ENCODE peak calls at places on chromosome 11, in four cellular contexts. One of them, this sample, is unnamed. For H3K4me1, the result is how much of the 10 kb centered on the place peaks cover.

GRCh38 chr11:56659755-56660154 is 3.7 kb upstream of the OR5AR1 start:
- DNase-seq in DND-41: no peak
- DNase-seq in K562: no peak
- DNase-seq in A549: no peak
- DNase-seq in this sample: no peak

GRCh38 chr11:122022646-122023045 is 93.4 kb downstream of the BLID start:
- DNase-seq in A549: no peak
- DNase-seq in K562: no peak
- DNase-seq in DND-41: no peak
- DNase-seq in this sample: no peak

GRCh38 chr11:26230021-26230420 is 101.9 kb upstream of the ANO3 start:
- DNase-seq in K562: no peak
- DNase-seq in DND-41: no peak
- DNase-seq in A549: no peak
- DNase-seq in this sample: no peak

GRCh38 chr11:96045622-96046456 is 121.9 kb upstream of the MTMR2 start:
- DNase-seq in A549: no peak
- DNase-seq in K562: no peak
- DNase-seq in DND-41: no peak
- DNase-seq in this sample: no peak

GRCh38 chr11:13826505-13827278 is 135.8 kb upstream of the SPON1 start:
- DNase-seq in K562: peak
- DNase-seq in DND-41: no peak
- DNase-seq in A549: no peak
- DNase-seq in this sample: no peak

GRCh38 chr11:103436131-103436770 is 327.0 kb downstream of the DYNC2H1 start:
- DNase-seq in DND-41: no peak
- DNase-seq in K562: no peak
- DNase-seq in A549: no peak
- DNase-seq in this sample: no peak

GRCh38 chr11:5891216-5891800 is 1.7 kb upstream of the OR52E5 start:
- DNase-seq in K562: peak
- DNase-seq in A549: peak
- DNase-seq in DND-41: no peak
- DNase-seq in this sample: peak

GRCh38 chr11:64415286-64415685 is 56.3 kb downstream of the RPS6KA4 start:
- DNase-seq in K562: no peak
- DNase-seq in DND-41: no peak
- DNase-seq in A549: no peak
- DNase-seq in this sample: no peak

GRCh38 chr11:25163421-25163820 is 666.6 kb downstream of the LUZP2 start:
- DNase-seq in A549: no peak
- DNase-seq in K562: no peak
- DNase-seq in DND-41: no peak
- DNase-seq in this sample: no peak

GRCh38 chr11:12174145-12175143 is 64.1 kb downstream of the MICAL2 start:
- DNase-seq in DND-41: no peak
- DNase-seq in A549: no peak
- DNase-seq in K562: no peak
- DNase-seq in this sample: peak

GRCh38 chr11:118643142-118643994 is 36.0 kb downstream of the PHLDB1 start:
- DNase-seq in A549: no peak
- DNase-seq in K562: peak
- DNase-seq in DND-41: no peak
- DNase-seq in this sample: no peak

GRCh38 chr11:118842369-118842768 is 41.3 kb upstream of the CXCR5 start:
- DNase-seq in A549: no peak
- DNase-seq in K562: no peak
- DNase-seq in DND-41: no peak
- DNase-seq in this sample: no peak

GRCh38 chr11:62705880-62706831 is 1.1 kb downstream of the BSCL2 start:
- DNase-seq in K562: peak
- DNase-seq in A549: peak
- DNase-seq in DND-41: peak
- DNase-seq in this sample: peak

GRCh38 chr11:76740772-76741171 is 42.4 kb upstream of the TSKU start:
- DNase-seq in K562: peak
- DNase-seq in DND-41: no peak
- DNase-seq in A549: no peak
- DNase-seq in this sample: no peak

GRCh38 chr11:113596658-113597057 is 109.5 kb downstream of the TMPRSS5 start:
- DNase-seq in DND-41: no peak
- DNase-seq in K562: no peak
- DNase-seq in A549: no peak
- DNase-seq in this sample: no peak

GRCh38 chr11:131932584-131933360 is 562.4 kb downstream of the NTM start:
- DNase-seq in K562: no peak
- DNase-seq in A549: no peak
- DNase-seq in DND-41: no peak
- DNase-seq in this sample: no peak

GRCh38 chr11:73461335-73461840 is 85.2 kb downstream of the RELT start:
- DNase-seq in K562: no peak
- DNase-seq in A549: no peak
- DNase-seq in DND-41: no peak
- DNase-seq in this sample: no peak

GRCh38 chr11:124944565-124944964 is 8.7 kb upstream of the HEPACAM start:
- DNase-seq in K562: no peak
- DNase-seq in DND-41: no peak
- DNase-seq in A549: no peak
- DNase-seq in this sample: no peak
- H3K4me1 ChIP-seq in K562: under half
- H3K4me1 ChIP-seq in DND-41: under half
- H3K4me1 ChIP-seq in A549: under half
- H3K4me1 ChIP-seq in this sample: under half

GRCh38 chr11:117204283-117205080 is 5.3 kb downstream of the TAGLN start:
- DNase-seq in A549: no peak
- DNase-seq in DND-41: no peak
- DNase-seq in K562: no peak
- DNase-seq in this sample: no peak
- H3K4me3 ChIP-seq in A549: no peak
- H3K4me3 ChIP-seq in DND-41: no peak
- H3K4me3 ChIP-seq in K562: no peak
- H3K4me3 ChIP-seq in this sample: no peak

DNA sequence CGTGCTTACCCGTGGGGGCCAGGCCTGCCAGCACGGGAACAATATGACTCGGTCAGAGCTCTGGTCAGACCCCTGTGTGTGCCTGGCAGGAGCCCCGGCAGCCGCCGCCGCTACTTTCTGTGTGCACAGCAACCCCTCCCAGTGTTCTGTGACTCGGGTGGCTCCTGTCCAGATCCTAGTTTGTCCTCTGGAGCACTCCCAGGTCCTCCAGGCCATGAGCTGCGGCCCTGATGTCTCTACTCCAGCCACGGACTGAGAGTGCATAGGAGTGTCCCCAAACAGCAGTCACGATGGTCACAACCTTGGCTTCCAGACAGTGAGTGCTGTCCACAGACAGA is 3.2 kb downstream of the NDUFS8 start:
- DNase-seq in K562: no peak
- DNase-seq in A549: no peak
- DNase-seq in DND-41: no peak
- DNase-seq in this sample: no peak
- H3K4me1 ChIP-seq in K562: under half
- H3K4me1 ChIP-seq in A549: half or more
- H3K4me1 ChIP-seq in DND-41: under half
- H3K4me1 ChIP-seq in this sample: under half

GRCh38 chr11:126702165-126702738 is 298.3 kb downstream of the KIRREL3 start:
- DNase-seq in DND-41: no peak
- DNase-seq in K562: no peak
- DNase-seq in A549: no peak
- DNase-seq in this sample: no peak
- H3K4me3 ChIP-seq in DND-41: no peak
- H3K4me3 ChIP-seq in K562: no peak
- H3K4me3 ChIP-seq in A549: no peak
- H3K4me3 ChIP-seq in this sample: no peak

GRCh38 chr11:65915821-65916251 is 3.0 kb downstream of the C11orf68 start:
- DNase-seq in A549: peak
- DNase-seq in DND-41: no peak
- DNase-seq in K562: peak
- DNase-seq in this sample: no peak
- H3K4me1 ChIP-seq in A549: half or more
- H3K4me1 ChIP-seq in DND-41: under half
- H3K4me1 ChIP-seq in K562: under half
- H3K4me1 ChIP-seq in this sample: under half

GRCh38 chr11:86670179-86670578 is 2.2 kb downstream of the ME3 start:
- DNase-seq in A549: no peak
- DNase-seq in K562: no peak
- DNase-seq in DND-41: no peak
- DNase-seq in this sample: no peak
- H3K4me3 ChIP-seq in A549: peak
- H3K4me3 ChIP-seq in K562: no peak
- H3K4me3 ChIP-seq in DND-41: no peak
- H3K4me3 ChIP-seq in this sample: no peak

GRCh38 chr11:86629070-86629706 is 43.2 kb downstream of the ME3 start:
- DNase-seq in A549: no peak
- DNase-seq in K562: no peak
- DNase-seq in DND-41: no peak
- DNase-seq in this sample: no peak
- H3K4me1 ChIP-seq in A549: under half
- H3K4me1 ChIP-seq in K562: under half
- H3K4me1 ChIP-seq in DND-41: under half
- H3K4me1 ChIP-seq in this sample: under half

GRCh38 chr11:97966901-97967300 is 1053.8 kb upstream of the CNTN5 start:
- DNase-seq in DND-41: no peak
- DNase-seq in A549: no peak
- DNase-seq in K562: no peak
- DNase-seq in this sample: no peak

GRCh38 chr11:97968071-97968470 is 1052.7 kb upstream of the CNTN5 start:
- DNase-seq in A549: no peak
- DNase-seq in K562: no peak
- DNase-seq in DND-41: no peak
- DNase-seq in this sample: no peak

GRCh38 chr11:97964332-97965004 is 1056.3 kb upstream of the CNTN5 start:
- DNase-seq in A549: no peak
- DNase-seq in DND-41: no peak
- DNase-seq in K562: peak
- DNase-seq in this sample: no peak

GRCh38 chr11:97963528-97964331 is 1057.0 kb upstream of the CNTN5 start:
- DNase-seq in DND-41: no peak
- DNase-seq in A549: no peak
- DNase-seq in K562: peak
- DNase-seq in this sample: no peak

DNA sequence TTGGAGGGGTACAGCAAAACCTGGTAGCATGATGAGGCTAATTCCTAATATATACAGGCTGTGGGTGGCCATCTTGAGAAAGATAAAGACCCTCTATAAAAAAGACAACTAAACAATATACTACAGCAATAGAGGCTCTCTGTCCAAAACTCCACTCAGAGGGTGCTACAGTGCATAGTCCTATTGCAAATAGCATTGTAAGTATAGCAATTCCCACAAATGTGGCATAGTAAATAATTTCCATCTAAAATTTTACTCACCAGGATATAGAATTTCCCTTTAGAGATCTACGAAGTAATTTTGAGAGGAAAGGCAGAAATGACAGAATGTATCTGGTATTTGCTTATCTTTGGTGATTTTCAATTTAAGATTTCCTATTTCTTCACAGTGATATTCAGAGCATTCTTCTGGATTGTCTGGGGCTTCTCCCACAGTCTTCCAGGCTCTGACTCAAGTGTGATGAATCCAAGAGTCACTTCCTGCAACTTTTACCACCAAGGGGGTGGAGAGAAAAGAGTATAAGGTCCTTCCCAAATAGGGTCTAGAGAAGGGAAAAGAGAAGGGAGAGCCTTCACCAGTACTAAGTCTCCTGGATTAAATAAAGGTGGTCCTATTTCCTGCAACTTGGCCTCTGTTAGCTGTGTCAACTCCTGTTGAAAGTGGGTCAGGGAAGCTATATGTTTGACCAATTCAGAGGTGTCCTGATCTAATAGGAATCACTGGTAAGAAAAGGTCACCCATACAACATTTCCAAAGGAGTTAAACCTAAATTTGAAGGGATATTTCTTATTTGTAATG is 1054.7 kb upstream of the CNTN5 start:
- DNase-seq in A549: no peak
- DNase-seq in K562: no peak
- DNase-seq in DND-41: no peak
- DNase-seq in this sample: no peak
- H3K4me3 ChIP-seq in A549: no peak
- H3K4me3 ChIP-seq in K562: no peak
- H3K4me3 ChIP-seq in DND-41: no peak
- H3K4me3 ChIP-seq in this sample: no peak

DNA sequence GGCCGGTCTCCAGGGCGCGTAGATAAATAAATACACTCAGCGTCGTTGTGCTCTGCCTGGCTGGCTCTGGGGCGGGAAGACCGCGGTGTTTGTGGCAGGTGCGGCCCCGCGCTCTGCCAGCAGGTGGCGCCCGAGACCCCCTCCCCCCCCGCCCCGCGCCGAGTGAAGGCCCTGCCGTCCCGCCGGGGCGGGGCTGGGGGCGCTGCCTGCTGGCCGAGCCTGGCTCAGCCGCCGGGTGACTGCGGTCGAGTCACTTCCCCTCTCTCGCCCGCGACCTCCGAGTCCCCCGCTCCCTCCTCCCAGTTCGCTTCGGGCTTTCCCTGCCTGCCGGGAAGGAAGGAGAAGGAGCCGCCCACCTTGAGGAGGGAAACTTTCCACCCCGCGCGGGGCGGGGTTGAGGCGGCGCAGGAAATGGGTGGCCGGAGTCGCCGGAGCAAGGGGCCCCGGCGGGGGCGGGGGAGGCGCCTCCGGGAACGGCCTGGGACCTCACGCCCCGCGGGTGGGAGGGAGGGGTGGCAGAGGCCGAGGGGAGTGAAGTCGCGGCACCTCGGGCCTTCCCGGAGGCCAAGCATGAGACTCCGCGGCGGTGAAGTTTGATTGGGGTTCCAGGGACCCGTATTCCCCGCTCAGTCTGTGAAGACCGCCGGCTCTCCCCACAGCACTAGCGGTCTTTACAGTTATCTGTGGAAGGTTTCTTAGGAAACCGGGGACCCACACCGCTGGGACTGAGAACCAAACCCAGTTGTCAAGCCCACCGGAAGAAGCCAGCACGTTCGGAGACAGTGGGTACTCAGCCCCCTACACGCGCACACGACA is 1.5 kb upstream of the EHBP1L1 start:
- DNase-seq in A549: peak
- DNase-seq in K562: peak
- DNase-seq in DND-41: peak
- DNase-seq in this sample: peak
- H3K4me1 ChIP-seq in A549: half or more
- H3K4me1 ChIP-seq in K562: half or more
- H3K4me1 ChIP-seq in DND-41: half or more
- H3K4me1 ChIP-seq in this sample: under half

This sample was measured in naive thymus-derived CD4-positive, alpha-beta T cell.